ENCODE peak calls at places on chromosome 22, in six cellular contexts. L, Z, X, R, O and T are unnamed samples.

GRCh38 chr22:37090920-37091688 is 18.4 kb downstream of the TMPRSS6 start:
- DNase-seq in R (no peak), L (no peak), O (no peak), Z (no peak), X (no peak), T (no peak)

GRCh38 chr22:30474683-30475424 is 3.0 kb upstream of the SEC14L3 start:
- DNase-seq in L (no peak), R (no peak), O (no peak), X (no peak), Z (no peak), T (peak; percentile 27)

GRCh38 chr22:41898645-41899044 is 16.2 kb downstream of the SHISA8 start:
- DNase-seq in O (no peak), L (no peak), X (no peak), Z (no peak), R (no peak), T (no peak)

GRCh38 chr22:38824587-38824986 is 19.2 kb downstream of the NPTXR start:
- DNase-seq in X (peak; percentile 76), L (no peak), Z (no peak), R (peak; percentile 46), O (peak; percentile 70), T (no peak)

GRCh38 chr22:25366408-25366807 is 147.0 kb downstream of the CRYBB2 start:
- DNase-seq in O (no peak), L (no peak), Z (no peak), X (no peak), R (no peak), T (no peak)

GRCh38 chr22:23357028-23357427 is 176.7 kb downstream of the BCR start:
- DNase-seq in L (no peak), R (no peak), Z (no peak), O (no peak), X (no peak), T (no peak)

GRCh38 chr22:20031732-20032406 is 11.0 kb downstream of the TANGO2 start:
- DNase-seq in R (no peak), L (no peak), O (no peak), Z (no peak), X (no peak), T (peak; percentile 1)

GRCh38 chr22:41369837-41370236 is 11.9 kb upstream of the TEF start:
- DNase-seq in O (no peak), L (no peak), R (no peak), Z (no peak), X (no peak), T (no peak)

GRCh38 chr22:44307509-44308169 is 5.1 kb downstream of the SHISAL1 start:
- DNase-seq in O (no peak), L (no peak), R (no peak), X (peak; percentile 72), Z (no peak), T (no peak)